ENCODE peak calls at places on chromosomes 2 and 18, in seven cellular contexts. H is breast epithelium, Q is mucosa of descending colon, X is stomach, V is neuronal stem cell, Z is fibroblast of lung, F is kidney epithelial cell. G is an unnamed sample.

GRCh38 chr2:169069341-169069740 is at the start of gene DHRS9:
- DNase-seq in X (no peak), F (peak; percentile 86), V (no peak), Z (peak; percentile 89), Q (peak; percentile 44), H (no peak), G (peak; percentile 29)

GRCh38 chr2:241843321-241844065 is 15.2 kb downstream of the PDCD1 start:
- DNase-seq in F (no peak), X (no peak), V (no peak), Z (no peak), H (no peak), Q (peak; percentile 39), G (no peak)

GRCh38 chr2:106184394-106184793 is 9.7 kb downstream of the UXS1 start:
- DNase-seq in V (no peak), F (no peak), X (no peak), Q (no peak), H (no peak), Z (no peak), G (no peak)

GRCh38 chr18:78495550-78495949 is 484.1 kb upstream of the SALL3 start:
- DNase-seq in Q (no peak), V (no peak), F (no peak), Z (no peak), H (no peak), X (no peak), G (no peak)

GRCh38 chr2:241107384-241107783 is 5.3 kb upstream of the MTERF4 start:
- DNase-seq in H (no peak), Q (no peak), V (no peak), F (no peak), X (no peak), Z (no peak), G (no peak)

GRCh38 chr2:233352141-233352842 is 2.0 kb upstream of the DGKD start:
- DNase-seq in V (no peak), X (no peak), H (no peak), F (no peak), Z (no peak), Q (no peak), G (no peak)

GRCh38 chr2:226475650-226476049 is 324.0 kb downstream of the IRS1 start:
- DNase-seq in X (no peak), Q (no peak), Z (peak; percentile 89), H (no peak), V (no peak), F (peak; percentile 56), G (no peak)

GRCh38 chr2:19759880-19760279 is 141.9 kb downstream of the TTC32 start:
- DNase-seq in Q (no peak), V (no peak), X (no peak), Z (no peak), F (no peak), H (no peak), G (no peak)

DNA sequence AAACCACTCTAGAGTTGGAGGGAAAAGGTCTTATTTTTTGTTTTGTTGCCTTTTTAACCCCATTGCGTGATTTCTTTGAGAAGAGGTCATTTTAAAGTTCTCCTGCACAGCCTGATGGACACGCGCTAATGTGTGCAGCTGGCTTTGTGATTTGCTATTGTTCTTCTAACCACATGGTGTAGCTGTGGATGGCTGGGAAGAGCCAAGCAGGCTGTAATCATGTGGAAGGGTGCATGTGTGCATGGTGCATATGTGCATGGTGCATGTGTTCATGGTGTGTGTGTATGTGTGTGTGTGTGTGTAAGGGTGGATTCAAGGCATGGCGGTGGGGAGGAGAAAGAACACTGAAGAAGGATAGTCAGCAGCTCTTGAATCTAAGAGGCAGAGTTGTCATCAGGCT is 62.6 kb downstream of the PLB1 start:
- DNase-seq in Z (peak; percentile 14), Q (no peak), H (no peak), V (no peak), F (no peak), X (no peak), G (no peak)
- H3K36me3 ChIP-seq in Z (no peaks in the 10 kb centered on the region), Q (no peaks in the 10 kb centered on the region), H (no peaks in the 10 kb centered on the region), V (no peaks in the 10 kb centered on the region), F (no peaks in the 10 kb centered on the region), X (no peaks in the 10 kb centered on the region), G (no peaks in the 10 kb centered on the region)

GRCh38 chr2:127707890-127708648 is 6.8 kb downstream of the SFT2D3 start:
- DNase-seq in F (no peak), Q (no peak), Z (peak; percentile 11), H (no peak), V (no peak), X (no peak), G (peak; percentile 19)

GRCh38 chr2:127703282-127703681 is 2.0 kb downstream of the SFT2D3 start:
- DNase-seq in H (no peak), X (no peak), V (no peak), Z (no peak), Q (no peak), F (no peak), G (no peak)

GRCh38 chr2:127706215-127706990 is 5.1 kb downstream of the SFT2D3 start:
- DNase-seq in V (no peak), H (no peak), Z (no peak), X (no peak), Q (no peak), F (no peak), G (no peak)

GRCh38 chr2:127704641-127705243 is 3.4 kb downstream of the SFT2D3 start:
- DNase-seq in F (no peak), V (no peak), X (no peak), Q (no peak), Z (no peak), H (no peak), G (no peak)

DNA sequence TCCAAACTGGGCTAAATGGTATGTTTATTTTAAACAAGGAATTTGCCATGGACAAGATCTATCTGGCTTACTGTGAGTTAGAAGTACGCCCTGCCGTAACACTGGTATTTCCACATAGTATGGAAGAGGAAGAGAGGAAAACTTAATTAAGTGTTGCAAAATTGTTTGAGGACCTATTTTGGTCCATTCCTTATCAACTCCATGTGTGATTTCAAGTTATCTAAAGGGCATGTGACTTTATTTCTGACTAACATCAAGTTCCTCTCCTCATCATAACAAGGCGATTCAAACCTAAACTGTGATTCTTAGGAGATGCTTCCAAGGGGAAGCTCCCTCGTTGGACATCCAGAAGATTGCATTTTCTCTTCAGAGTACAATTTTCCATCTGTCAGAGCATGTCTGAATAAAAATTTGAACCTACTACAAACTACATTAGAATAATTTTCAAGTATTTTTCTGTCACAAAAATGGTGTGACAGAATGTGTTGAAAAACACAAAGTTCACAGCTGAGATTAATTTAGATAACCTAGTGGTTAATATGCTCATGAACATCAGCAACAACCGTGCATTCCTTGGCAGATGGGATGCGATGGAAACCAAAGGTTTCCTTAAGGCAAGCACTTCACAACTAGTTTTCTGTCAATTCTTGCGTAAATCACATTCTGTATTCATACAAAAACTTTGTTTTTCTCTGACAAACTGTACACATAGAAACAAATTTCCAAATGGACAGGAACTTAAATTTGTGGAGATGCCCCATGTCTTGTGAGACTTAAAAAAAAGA is 4.2 kb downstream of the SFT2D3 start:
- DNase-seq in H (no peak), Z (no peak), X (no peak), V (no peak), Q (no peak), F (no peak), G (no peak)
- H3K36me3 ChIP-seq in H (peaks cover 5% of the 10 kb centered on the region), Z (peaks cover 6% of the 10 kb centered on the region), X (peaks cover 53% of the 10 kb centered on the region), V (peaks cover 84% of the 10 kb centered on the region), Q (no peaks in the 10 kb centered on the region), F (peaks cover 2% of the 10 kb centered on the region), G (peaks cover 69% of the 10 kb centered on the region)

DNA sequence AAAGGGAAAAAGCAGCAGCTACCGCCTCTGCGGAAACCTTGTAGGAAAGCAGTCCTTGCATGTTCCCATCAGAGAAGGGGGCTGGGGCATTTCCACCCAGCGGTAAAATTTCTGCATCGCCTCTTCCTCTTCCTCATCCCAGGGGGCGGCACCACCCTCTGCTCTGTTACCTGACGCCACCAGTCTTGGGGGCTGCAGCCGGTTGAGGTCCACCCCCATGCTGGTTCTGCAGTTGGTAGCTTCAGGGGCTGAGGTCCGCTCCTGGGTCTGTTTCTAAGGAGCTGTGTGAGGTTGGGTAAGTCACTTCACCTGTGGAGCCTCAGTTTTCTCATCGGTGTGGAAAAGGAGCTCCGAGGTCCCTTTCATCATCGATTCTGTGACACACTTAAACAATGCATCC is 14.2 kb upstream of the AGAP1 start:
- DNase-seq in Z (no peak), V (no peak), F (no peak), Q (no peak), H (no peak), X (no peak), G (no peak)
- H3K36me3 ChIP-seq in Z (no peaks in the 10 kb centered on the region), V (no peaks in the 10 kb centered on the region), F (no peaks in the 10 kb centered on the region), Q (no peaks in the 10 kb centered on the region), H (no peaks in the 10 kb centered on the region), X (no peaks in the 10 kb centered on the region), G (no peaks in the 10 kb centered on the region)

DNA sequence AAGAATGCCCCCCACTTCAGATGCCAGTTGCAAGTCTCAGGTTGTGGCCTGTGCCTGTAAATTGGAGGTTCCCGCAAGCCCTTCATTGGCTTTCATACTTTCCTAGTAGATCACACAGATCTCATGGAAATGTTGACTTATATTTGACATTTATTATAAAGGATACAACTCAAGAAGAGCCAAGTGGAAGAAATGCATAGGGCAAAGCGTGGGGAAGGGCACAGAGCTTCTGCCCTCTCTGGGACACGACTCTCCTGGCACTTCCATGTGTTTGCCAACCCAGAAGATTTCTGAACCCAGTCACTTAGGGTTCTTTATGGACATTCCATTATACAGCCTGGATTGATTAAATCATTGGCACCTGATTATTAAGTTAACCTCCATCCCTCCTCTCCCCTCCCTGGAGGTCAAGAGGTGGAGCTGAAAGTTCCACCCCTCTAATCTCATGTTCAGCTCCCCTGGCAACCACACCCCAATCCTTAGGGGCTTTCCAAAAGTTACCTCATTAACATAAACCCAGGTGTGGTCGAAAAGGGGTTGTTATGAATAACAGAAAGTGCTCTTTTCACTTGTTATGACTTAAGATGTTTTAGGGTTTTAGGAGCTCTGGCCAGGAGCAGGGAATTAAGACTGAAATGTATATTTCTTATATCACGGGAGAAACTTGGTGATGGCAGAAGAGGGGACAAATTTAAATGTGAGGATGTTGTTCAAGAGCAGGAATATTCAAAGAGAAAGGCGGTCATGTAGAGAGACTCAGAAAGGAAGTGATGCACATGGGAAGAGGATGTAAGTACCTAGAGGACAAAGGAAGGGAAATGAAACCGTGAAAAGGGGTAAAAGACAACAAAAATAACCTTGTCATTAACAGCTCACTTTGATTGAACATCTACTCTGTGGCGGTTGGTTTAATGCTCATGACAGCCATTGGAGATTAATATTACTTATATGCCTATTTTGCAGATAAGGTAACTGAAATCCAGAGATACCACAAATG is 31.8 kb downstream of the SP100 start:
- DNase-seq in X (no peak), H (no peak), Q (no peak), F (no peak), V (no peak), Z (no peak), G (no peak)
- H3K36me3 ChIP-seq in X (peaks cover 98% of the 10 kb centered on the region), H (peaks cover 4% of the 10 kb centered on the region), Q (no peaks in the 10 kb centered on the region), F (no peaks in the 10 kb centered on the region), V (no peaks in the 10 kb centered on the region), Z (peaks cover 15% of the 10 kb centered on the region), G (peaks cover 79% of the 10 kb centered on the region)

GRCh38 chr18:12342661-12343060 is 34.4 kb downstream of the AFG3L2 start:
- DNase-seq in V (no peak), Z (no peak), Q (no peak), X (no peak), H (no peak), F (no peak), G (no peak)
- H3K36me3 ChIP-seq in V (peaks cover 88% of the 10 kb centered on the region), Z (peaks cover 17% of the 10 kb centered on the region), Q (peaks cover 5% of the 10 kb centered on the region), X (peaks cover 100% of the 10 kb centered on the region), H (no peaks in the 10 kb centered on the region), F (no peaks in the 10 kb centered on the region), G (peaks cover 44% of the 10 kb centered on the region)

DNA sequence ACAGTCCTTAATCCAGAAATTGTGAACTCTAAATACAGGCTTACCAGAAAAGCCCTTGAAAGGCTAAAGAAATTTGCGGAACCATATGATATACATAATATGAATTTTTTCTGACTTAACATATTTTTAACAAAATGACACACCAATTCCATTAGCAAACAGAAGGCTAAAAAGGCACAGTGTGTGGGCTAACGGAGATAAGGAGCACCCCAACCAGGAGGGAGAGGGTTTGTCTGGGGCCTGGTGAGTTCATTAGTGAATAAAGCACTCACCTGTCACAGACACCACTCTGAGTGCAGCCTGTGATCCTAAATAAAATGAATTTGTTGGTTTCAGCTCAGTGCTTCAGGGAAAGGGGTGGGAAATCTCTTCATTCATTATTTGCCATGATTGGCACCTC is 2.7 kb upstream of the FECH start:
- DNase-seq in F (no peak), V (no peak), X (no peak), Q (no peak), Z (no peak), H (no peak), G (no peak)
- H3K36me3 ChIP-seq in F (no peaks in the 10 kb centered on the region), V (no peaks in the 10 kb centered on the region), X (no peaks in the 10 kb centered on the region), Q (no peaks in the 10 kb centered on the region), Z (no peaks in the 10 kb centered on the region), H (no peaks in the 10 kb centered on the region), G (no peaks in the 10 kb centered on the region)